ENCODE peak calls at places on chromosomes 12 and 14, in seven cellular contexts. Y is GM13976, L is suprapubic skin, J is mesothelial cell of epicardium, D is mucosa of descending colon, E is uterus, O is stomach. Q is an unnamed sample.

GRCh38 chr14:47872588-47872987 is 197.2 kb upstream of the MDGA2 start:
- DNase-seq in Y (no peak), L (no peak), J (no peak), D (no peak), E (no peak), O (no peak), Q (no peak)

GRCh38 chr12:51591020-51591901 is at the start of gene SCN8A:
- DNase-seq in Y (peak), L (no peak), J (peak), D (peak), E (peak), O (peak), Q (no peak)

GRCh38 chr12:73308079-73308478 is 1035.9 kb downstream of the TRHDE start:
- DNase-seq in Y (no peak), L (no peak), J (no peak), D (no peak), E (no peak), O (no peak), Q (no peak)

GRCh38 chr12:1369460-1369859 is 224.9 kb downstream of the FBXL14 start:
- DNase-seq in Y (no peak), L (no peak), J (no peak), D (no peak), E (no peak), O (no peak), Q (no peak)

GRCh38 chr12:15520083-15520482 is 197.8 kb downstream of the PTPRO start:
- DNase-seq in Y (no peak), L (no peak), J (no peak), D (no peak), E (no peak), O (no peak), Q (no peak)

GRCh38 chr14:91586451-91586850 is 76.3 kb upstream of the PPP4R3A start:
- DNase-seq in Y (no peak), L (no peak), J (no peak), D (no peak), E (no peak), O (no peak), Q (no peak)

GRCh38 chr12:11885261-11886038 is 185.3 kb upstream of the BCL2L14 start:
- DNase-seq in Y (no peak), L (no peak), J (no peak), D (peak), E (no peak), O (peak), Q (no peak)

GRCh38 chr12:61213646-61214045 is 1046.6 kb upstream of the USP15 start:
- DNase-seq in Y (no peak), L (no peak), J (no peak), D (no peak), E (no peak), O (no peak), Q (no peak)

GRCh38 chr12:93819048-93819491 is 141.9 kb downstream of the CRADD start:
- DNase-seq in Y (no peak), L (peak), J (no peak), D (peak), E (peak), O (peak), Q (no peak)

GRCh38 chr12:130835436-130835835 is 3.6 kb downstream of the STX2 start:
- DNase-seq in Y (no peak), L (no peak), J (no peak), D (no peak), E (no peak), O (no peak), Q (no peak)

GRCh38 chr14:64856528-64857445 is 22.9 kb downstream of the SPTB start:
- DNase-seq in Y (no peak), L (no peak), J (no peak), D (no peak), E (no peak), O (no peak), Q (no peak)

GRCh38 chr12:14993537-14994266 is 20.9 kb downstream of the PDE6H start:
- DNase-seq in Y (no peak), L (no peak), J (no peak), D (no peak), E (no peak), O (no peak), Q (no peak)

GRCh38 chr14:101500061-101500460 is 61.2 kb upstream of the DIO3 start:
- DNase-seq in Y (no peak), L (no peak), J (no peak), D (no peak), E (no peak), O (no peak), Q (no peak)

GRCh38 chr14:101499513-101499912 is 61.8 kb upstream of the DIO3 start:
- DNase-seq in Y (no peak), L (no peak), J (no peak), D (no peak), E (no peak), O (peak), Q (no peak)

GRCh38 chr14:101501858-101502615 is 59.3 kb upstream of the DIO3 start:
- DNase-seq in Y (no peak), L (peak), J (no peak), D (no peak), E (peak), O (peak), Q (peak)

GRCh38 chr14:101501341-101501740 is 60.0 kb upstream of the DIO3 start:
- DNase-seq in Y (no peak), L (peak), J (no peak), D (no peak), E (no peak), O (peak), Q (peak)

DNA sequence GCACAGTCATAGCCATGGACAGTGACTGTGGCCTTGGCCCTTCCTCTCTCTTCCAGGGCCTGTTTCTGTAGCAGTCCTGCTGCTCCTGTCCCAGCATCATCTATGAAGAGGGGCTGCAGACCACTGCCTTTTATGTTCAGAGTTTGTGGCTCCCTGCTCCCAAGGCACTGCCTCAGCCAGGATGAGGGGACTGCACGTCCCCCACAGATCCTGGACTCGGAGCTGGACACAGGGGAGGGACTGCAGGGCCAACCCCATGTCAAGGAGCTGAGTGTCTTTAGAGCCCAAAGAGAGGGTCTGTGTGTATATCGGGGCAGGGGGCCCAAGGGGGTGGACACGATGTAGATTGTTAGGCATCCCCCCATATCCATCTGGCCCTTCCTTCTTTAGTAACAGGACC is 60.6 kb upstream of the DIO3 start:
- DNase-seq in Y (no peak), L (no peak), J (no peak), D (no peak), E (no peak), O (no peak), Q (peak)
- TF ChIP-seq CTCF in Y (no peak), L (no peak), J (no peak), D (no peak), E (no peak), O (no peak), Q (no peak)

GRCh38 chr12:48958049-48958388 is 732 bp upstream of the ARF3 start:
- DNase-seq in Y (no peak), L (no peak), J (no peak), D (no peak), E (no peak), O (no peak), Q (no peak)

GRCh38 chr12:48954781-48955501 is 2.3 kb downstream of the ARF3 start:
- DNase-seq in Y (no peak), L (no peak), J (no peak), D (no peak), E (no peak), O (no peak), Q (peak)

GRCh38 chr12:48954061-48954460 is 3.2 kb downstream of the ARF3 start:
- DNase-seq in Y (no peak), L (no peak), J (no peak), D (no peak), E (no peak), O (no peak), Q (peak)

GRCh38 chr12:48957141-48958048 is at the start of gene ARF3:
- DNase-seq in Y (peak), L (peak), J (peak), D (peak), E (peak), O (peak), Q (peak)

GRCh38 chr12:48956279-48957140 is 777 bp downstream of the ARF3 start:
- DNase-seq in Y (peak), L (peak), J (peak), D (peak), E (peak), O (peak), Q (peak)
- TF ChIP-seq CTCF in Y (no peak), L (no peak), J (no peak), D (no peak), E (peak), O (no peak), Q (peak)

DNA sequence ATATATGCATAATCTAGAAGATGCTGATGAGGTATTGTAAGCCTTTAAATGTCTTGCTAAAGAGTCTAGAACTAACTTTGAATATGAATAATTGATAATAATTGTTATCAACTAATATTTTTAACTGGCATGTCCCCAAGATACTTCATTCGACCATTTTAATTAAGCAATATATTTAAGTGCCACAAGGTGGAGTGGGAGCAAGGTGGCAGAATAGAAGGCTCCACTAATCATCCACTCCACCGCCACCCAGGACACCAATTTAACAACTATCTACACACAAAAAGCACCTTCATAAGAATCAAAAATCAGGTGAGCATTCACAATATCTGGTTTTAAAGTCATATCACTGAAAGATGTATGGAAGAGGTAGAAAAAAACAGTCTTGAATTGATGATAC is 409.6 kb downstream of the SEC23A start:
- DNase-seq in Y (no peak), L (no peak), J (no peak), D (no peak), E (no peak), O (no peak), Q (no peak)
- TF ChIP-seq CTCF in Y (no peak), L (no peak), J (peak), D (no peak), E (no peak), O (no peak), Q (no peak)

GRCh38 chr12:2627343-2628191 is 167.2 kb upstream of the FKBP4 start:
- DNase-seq in Y (no peak), L (peak), J (no peak), D (no peak), E (no peak), O (peak), Q (no peak)

GRCh38 chr12:2625267-2625666 is 169.5 kb upstream of the FKBP4 start:
- DNase-seq in Y (no peak), L (no peak), J (no peak), D (no peak), E (no peak), O (no peak), Q (no peak)

GRCh38 chr12:2623472-2623871 is 171.3 kb upstream of the FKBP4 start:
- DNase-seq in Y (no peak), L (no peak), J (no peak), D (no peak), E (no peak), O (no peak), Q (no peak)

GRCh38 chr12:2622460-2622859 is 172.3 kb upstream of the FKBP4 start:
- DNase-seq in Y (no peak), L (no peak), J (no peak), D (no peak), E (no peak), O (no peak), Q (no peak)

GRCh38 chr12:2624543-2625266 is 170.1 kb upstream of the FKBP4 start:
- DNase-seq in Y (no peak), L (no peak), J (no peak), D (no peak), E (no peak), O (no peak), Q (no peak)
- TF ChIP-seq CTCF in Y (no peak), L (no peak), J (peak), D (no peak), E (no peak), O (no peak), Q (peak)

Q was measured in chondrocyte.